ENCODE peak calls at places on chromosomes 7 and 10, in five cellular contexts. V, X, Q, W and H are unnamed samples.

GRCh38 chr7:120799813-120800483 is 58.0 kb downstream of the TSPAN12 start:
- DNase-seq in X (no peak), V (no peak), W (no peak), Q (no peak), H (no peak)

GRCh38 chr10:110395350-110396283 is 90.9 kb upstream of the SMNDC1 start:
- DNase-seq in X (peak), Q (no peak), W (no peak), V (no peak), H (no peak)

GRCh38 chr7:159010951-159011820 is 133.5 kb downstream of the VIPR2 start:
- DNase-seq in X (no peak), W (no peak), Q (no peak), V (no peak), H (no peak)

GRCh38 chr7:27661776-27662489 is 750 bp downstream of the HIBADH start:
- DNase-seq in V (no peak), X (peak), W (peak), Q (no peak), H (peak)

GRCh38 chr10:76172020-76172419 is 740.6 kb downstream of the LRMDA start:
- DNase-seq in Q (no peak), V (no peak), W (no peak), X (no peak), H (no peak)

GRCh38 chr10:80633383-80633860 is 95.7 kb downstream of the SH2D4B start:
- DNase-seq in V (no peak), W (no peak), X (no peak), Q (no peak), H (no peak)

GRCh38 chr10:74305730-74306129 is 154.7 kb downstream of the ADK start:
- DNase-seq in Q (no peak), V (no peak), W (no peak), X (no peak), H (no peak)

GRCh38 chr7:27840314-27840713 is 100.4 kb downstream of the TAX1BP1 start:
- DNase-seq in W (no peak), V (no peak), X (no peak), Q (no peak), H (no peak)

GRCh38 chr7:55381696-55382095 is 16.6 kb downstream of the LANCL2 start:
- DNase-seq in V (no peak), Q (no peak), W (no peak), X (no peak), H (no peak)

GRCh38 chr10:85888004-85888403 is 478.6 kb downstream of the GRID1 start:
- DNase-seq in X (no peak), Q (no peak), W (no peak), V (no peak), H (no peak)

GRCh38 chr10:70381491-70382421 is 669 bp downstream of the LRRC20 start:
- DNase-seq in W (peak), X (no peak), V (peak), Q (peak), H (peak)

GRCh38 chr7:83492802-83493201 is 156.1 kb downstream of the SEMA3E start:
- DNase-seq in X (no peak), V (no peak), W (no peak), Q (no peak), H (no peak)

GRCh38 chr10:1548596-1548995 is 188.7 kb downstream of the ADARB2 start:
- DNase-seq in Q (no peak), W (no peak), V (no peak), X (no peak), H (no peak)

GRCh38 chr7:44470080-44470479 is 20.4 kb downstream of the NUDCD3 start:
- DNase-seq in X (peak), Q (no peak), W (no peak), V (no peak), H (no peak)

GRCh38 chr7:129612112-129613015 is 844 bp downstream of the NRF1 start:
- DNase-seq in V (peak), W (peak), Q (peak), X (peak), H (peak)

GRCh38 chr10:100887761-100888296 is 24.9 kb upstream of the SLF2 start:
- DNase-seq in V (no peak), W (no peak), Q (no peak), X (no peak), H (no peak)

GRCh38 chr10:50883624-50884023 is 1.8 kb downstream of the A1CF start:
- DNase-seq in V (no peak), W (no peak), X (no peak), Q (no peak), H (no peak)

GRCh38 chr7:105009667-105010537 is 4.1 kb upstream of the KMT2E start:
- DNase-seq in Q (no peak), X (no peak), W (no peak), V (no peak), H (no peak)

GRCh38 chr7:75992083-75992755 is 2.2 kb downstream of the TMEM120A start:
- DNase-seq in Q (no peak), W (no peak), X (no peak), V (no peak), H (no peak)

GRCh38 chr7:29337628-29338116 is 143.1 kb downstream of the CHN2 start:
- DNase-seq in Q (no peak), W (no peak), X (peak), V (no peak), H (no peak)

GRCh38 chr7:4000139-4000538 is 682.0 kb upstream of the FOXK1 start:
- DNase-seq in V (no peak), Q (no peak), W (no peak), X (no peak), H (no peak)
- TF ChIP-seq CTCF in V (no peak), Q (no peak), W (no peak), X (no peak), H (no peak)

DNA sequence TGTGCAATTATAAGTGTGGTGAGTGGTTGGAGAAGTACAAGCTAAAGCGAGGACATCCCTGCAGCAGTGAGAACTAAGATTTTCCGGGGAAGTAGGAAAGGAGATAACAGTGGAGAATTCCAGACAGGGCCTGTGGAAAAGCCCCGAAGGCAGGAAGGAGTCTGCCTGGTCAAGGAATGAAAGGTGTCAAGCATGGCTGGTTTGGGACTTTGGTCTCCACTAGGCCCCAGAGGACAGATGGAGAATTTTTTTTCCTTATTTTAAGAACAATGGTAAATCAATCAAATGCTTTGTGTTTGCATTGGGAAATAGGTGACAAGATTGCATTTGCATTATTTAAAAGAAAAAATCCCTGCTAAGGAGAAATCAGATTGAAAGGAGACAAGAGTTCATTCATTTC is 3.2 kb upstream of the CEP55 start:
- DNase-seq in W (no peak), X (no peak), V (no peak), Q (no peak), H (no peak)
- TF ChIP-seq CTCF in W (no peak), X (no peak), V (no peak), Q (peak), H (no peak)

DNA sequence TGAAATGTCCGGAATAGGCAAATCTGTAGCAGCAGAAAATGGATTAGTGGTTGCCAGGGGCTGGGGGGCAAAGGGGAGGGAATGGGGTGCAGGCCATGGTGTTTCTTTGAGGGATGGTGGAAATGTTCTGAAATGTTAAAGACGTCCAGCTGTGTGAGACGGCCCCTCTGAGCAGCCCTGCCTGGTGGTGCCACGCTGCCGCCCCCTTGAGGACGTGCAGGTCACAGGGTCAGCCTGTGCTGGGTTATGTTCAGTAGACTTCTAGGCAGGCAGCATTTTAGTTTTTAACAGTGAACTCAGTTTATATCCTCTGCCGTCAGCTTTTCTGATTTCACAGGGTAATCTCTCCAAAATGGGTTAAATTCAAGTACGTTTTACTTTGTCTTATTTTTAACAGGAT is 9.4 kb downstream of the NUB1 start:
- DNase-seq in X (no peak), Q (peak), V (peak), W (peak), H (no peak)
- TF ChIP-seq CTCF in X (no peak), Q (peak), V (peak), W (no peak), H (peak)

DNA sequence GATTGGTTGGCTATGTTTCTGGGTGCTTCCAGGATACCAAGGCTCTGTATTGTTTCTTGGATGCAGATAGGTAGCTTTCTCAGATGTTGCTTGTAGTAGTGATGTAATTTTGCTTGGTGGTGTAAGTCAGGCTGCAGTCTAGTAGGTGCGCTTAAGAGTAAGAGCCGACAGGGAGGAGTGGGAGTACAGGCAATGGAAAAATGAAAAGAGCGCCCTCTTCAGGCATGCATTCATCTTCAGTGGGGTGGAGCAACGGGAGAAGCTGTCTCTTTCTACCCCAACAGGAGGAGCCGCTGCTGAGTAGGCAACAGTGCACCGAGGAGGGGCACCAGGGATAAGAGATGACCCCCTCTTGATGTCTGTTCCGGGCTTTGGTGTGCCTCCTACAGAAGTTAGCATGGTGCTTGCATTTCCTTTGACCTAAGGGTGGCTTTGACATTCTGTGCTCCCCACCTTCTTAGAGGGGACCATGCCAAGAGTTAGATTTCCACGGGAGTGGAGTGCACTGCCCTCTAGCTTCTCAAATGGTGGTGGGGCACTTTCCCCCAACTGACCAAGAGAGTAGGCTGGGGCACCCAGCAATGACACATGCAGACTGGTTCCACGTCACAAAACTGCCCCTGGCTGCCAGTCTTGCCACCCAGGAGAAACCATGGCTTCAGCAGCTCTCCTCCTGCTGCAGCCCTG is 56.1 kb downstream of the ZNF783 start:
- DNase-seq in W (peak), X (no peak), V (no peak), Q (no peak), H (no peak)
- TF ChIP-seq CTCF in W (peak), X (peak), V (no peak), Q (peak), H (no peak)

DNA sequence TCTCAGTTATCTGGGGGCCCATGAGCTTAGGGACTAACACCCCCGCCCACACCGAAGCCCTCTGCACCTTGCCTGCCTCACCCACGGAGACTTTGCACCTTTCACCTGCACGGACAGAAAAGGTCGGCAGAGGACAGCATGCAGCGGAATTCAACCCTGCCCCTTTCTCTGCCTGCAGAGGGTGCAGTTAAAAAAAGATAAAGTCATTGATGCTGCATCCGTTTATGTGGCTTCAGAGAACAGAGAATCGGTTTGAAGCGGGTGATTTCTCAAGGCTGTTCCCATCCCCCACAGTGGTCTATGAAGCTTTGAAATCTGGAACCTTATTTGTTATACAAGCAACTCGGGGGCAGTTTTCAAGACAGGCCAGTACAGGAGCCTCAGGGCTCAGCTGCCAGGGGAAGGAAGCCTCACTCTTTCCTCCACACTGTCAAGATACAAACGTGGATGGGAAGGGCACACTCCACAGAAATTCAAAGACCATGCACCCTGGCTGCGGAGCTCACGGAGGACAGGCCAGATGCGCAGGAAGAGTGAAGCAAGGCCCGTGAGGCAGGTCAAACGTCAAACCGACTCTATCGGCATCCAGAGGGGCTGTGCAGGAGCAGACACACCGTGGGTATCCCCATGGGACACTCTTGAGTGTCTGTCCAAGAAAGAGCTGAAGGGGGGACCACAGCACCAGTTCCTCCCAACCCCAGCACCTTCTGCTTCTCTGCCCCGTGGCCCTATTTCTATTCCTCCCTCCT is 66.3 kb downstream of the INSIG1 start:
- DNase-seq in V (no peak), X (no peak), Q (no peak), W (no peak), H (no peak)
- TF ChIP-seq CTCF in V (no peak), X (no peak), Q (peak), W (no peak), H (no peak)

GRCh38 chr7:134364619-134365037 is 47.9 kb upstream of the SLC35B4 start:
- DNase-seq in V (no peak), X (no peak), W (no peak), Q (no peak), H (no peak)
- TF ChIP-seq CTCF in V (no peak), X (no peak), W (no peak), Q (no peak), H (no peak)

GRCh38 chr10:114485695-114486400 is 81.5 kb upstream of the AFAP1L2 start:
- DNase-seq in V (no peak), W (no peak), X (no peak), Q (no peak), H (no peak)

GRCh38 chr10:114487815-114488536 is 83.7 kb upstream of the AFAP1L2 start:
- DNase-seq in W (no peak), Q (no peak), V (no peak), X (peak), H (no peak)

GRCh38 chr10:114483575-114483974 is 79.3 kb upstream of the AFAP1L2 start:
- DNase-seq in X (no peak), W (no peak), V (no peak), Q (no peak), H (no peak)

GRCh38 chr10:114489521-114490310 is 85.4 kb upstream of the AFAP1L2 start:
- DNase-seq in W (no peak), Q (peak), V (peak), X (no peak), H (no peak)

GRCh38 chr10:114486938-114487814 is 82.9 kb upstream of the AFAP1L2 start:
- DNase-seq in Q (no peak), W (no peak), V (no peak), X (peak), H (no peak)
- TF ChIP-seq CTCF in Q (peak), W (peak), V (no peak), X (no peak), H (no peak)

GRCh38 chr10:89466599-89467035 is 52.2 kb downstream of the IFIT5 start:
- DNase-seq in W (peak), V (no peak), Q (peak), X (peak), H (no peak)
- TF ChIP-seq CTCF in W (peak), V (no peak), Q (peak), X (peak), H (peak)